ENCODE peak calls at places on chromosomes 13 and 19, in six cellular contexts. C is NCI-H524; T is uterus; N is stimulated activated CD4-positive, alpha-beta T cell treated with anti-CD3 and anti-CD28 coated beads, Interleukin-1b, Interleukin-23, amount 100 ng/mL, for 1 hour; F is T-helper 9 cell; S is NCI-H82. Y is an unnamed sample.
A peak's percentile ranks its signal among the peaks of the same experiment; 100 is the strongest.

GRCh38 chr19:47446534-47447469 is 24.9 kb downstream of the SLC8A2 start:
- DNase-seq in N (no peak), F (no peak), T (peak; percentile 46), C (no peak), S (peak; percentile 96), Y (no peak)

GRCh38 chr19:42697884-42698283 is 42.4 kb downstream of the PSG3 start:
- DNase-seq in C (no peak), N (no peak), T (no peak), S (no peak), F (no peak), Y (no peak)

GRCh38 chr19:14494910-14495677 is 833 bp downstream of the GIPC1 start:
- DNase-seq in C (no peak), F (no peak), T (no peak), S (no peak), N (no peak), Y (no peak)

GRCh38 chr13:60759499-60759898 is 362.5 kb downstream of the TDRD3 start:
- DNase-seq in T (no peak), F (no peak), N (no peak), C (no peak), S (no peak), Y (no peak)

GRCh38 chr13:30846311-30846710 is 59.8 kb upstream of the MEDAG start:
- DNase-seq in T (no peak), S (no peak), C (no peak), N (no peak), F (no peak), Y (no peak)

GRCh38 chr13:109667754-109668360 is 118.5 kb downstream of the IRS2 start:
- DNase-seq in N (no peak), F (no peak), S (peak; percentile 40), C (no peak), T (no peak), Y (no peak)

GRCh38 chr13:23466144-23467002 is 32.9 kb upstream of the SACS start:
- DNase-seq in C (peak; percentile 91), N (peak; percentile 32), S (peak; percentile 90), F (peak; percentile 34), T (peak; percentile 73), Y (peak; percentile 64)

GRCh38 chr19:35498220-35498619 is 8.0 kb upstream of the KRTDAP start:
- DNase-seq in S (no peak), C (no peak), N (no peak), T (no peak), F (no peak), Y (no peak)

GRCh38 chr13:32537580-32538233 is 888 bp downstream of the N4BP2L2 start:
- DNase-seq in N (no peak), C (no peak), T (peak; percentile 27), S (peak; percentile 60), F (peak; percentile 21), Y (peak; percentile 33)

GRCh38 chr19:4391701-4392543 is 8.4 kb downstream of the SH3GL1 start:
- DNase-seq in N (no peak), F (no peak), C (no peak), S (no peak), T (peak; percentile 76), Y (peak; percentile 53)

GRCh38 chr13:34152409-34152808 is 334.5 kb downstream of the RFC3 start:
- DNase-seq in S (no peak), T (no peak), C (no peak), F (no peak), N (no peak), Y (no peak)

GRCh38 chr13:37889102-37889501 is 19.5 kb upstream of the TRPC4 start:
- DNase-seq in S (no peak), N (no peak), C (no peak), F (no peak), T (no peak), Y (no peak)

GRCh38 chr19:31126236-31126635 is 223.0 kb downstream of the TSHZ3 start:
- DNase-seq in N (no peak), S (no peak), F (no peak), C (no peak), T (no peak), Y (no peak)

GRCh38 chr19:33413868-33414666 is 40.6 kb downstream of the CEBPG start:
- DNase-seq in N (no peak), C (no peak), T (no peak), F (no peak), S (no peak), Y (no peak)

GRCh38 chr19:16903347-16903746 is 14.5 kb downstream of the F2RL3 start:
- DNase-seq in N (no peak), F (no peak), T (no peak), C (no peak), S (no peak), Y (no peak)

GRCh38 chr19:19022380-19022961 is 10.8 kb downstream of the SUGP2 start:
- DNase-seq in N (no peak), C (no peak), T (no peak), S (no peak), F (no peak), Y (no peak)

GRCh38 chr13:33994826-33995502 is 177.0 kb downstream of the RFC3 start:
- DNase-seq in F (no peak), C (no peak), S (no peak), N (no peak), T (no peak), Y (no peak)

GRCh38 chr13:61988810-61989209 is 573.2 kb upstream of the PCDH20 start:
- DNase-seq in T (no peak), C (no peak), N (no peak), F (no peak), S (no peak), Y (no peak)